ENCODE peak calls at places on chromosome 22, in ten cellular contexts. F, U, T, A, I, Y, N, O, W and C are unnamed samples.
A peak's percentile ranks its signal among the peaks of the same experiment; 100 is the strongest.

GRCh38 chr22:27673839-27674238 is 127.7 kb downstream of the MN1 start:
- DNase-seq in O (no peak), Y (no peak), N (no peak), U (no peak), F (no peak), T (no peak), W (no peak), I (no peak), A (no peak), C (no peak)

GRCh38 chr22:22355233-22355834 is 110.7 kb downstream of the VPREB1 start:
- DNase-seq in Y (no peak), U (no peak), W (no peak), T (no peak), N (no peak), F (no peak), A (no peak), I (no peak), O (no peak), C (no peak)

GRCh38 chr22:48923165-48923875 is 904.4 kb downstream of the BRD1 start:
- DNase-seq in U (no peak), Y (no peak), T (no peak), O (no peak), W (no peak), A (peak; percentile 25), F (no peak), N (no peak), I (no peak), C (no peak)

GRCh38 chr22:35749808-35750207 is 32.1 kb downstream of the APOL5 start:
- DNase-seq in T (peak; percentile 69), A (no peak), N (no peak), I (peak; percentile 20), U (no peak), W (no peak), F (no peak), Y (no peak), O (peak; percentile 35), C (peak; percentile 46)

GRCh38 chr22:19059481-19060278 is 62.5 kb downstream of the DGCR2 start:
- DNase-seq in U (no peak), T (no peak), F (no peak), A (peak; percentile 41), W (no peak), I (no peak), O (no peak), Y (no peak), N (no peak), C (no peak)

GRCh38 chr22:41816241-41816640 is 15.8 kb downstream of the CCDC134 start:
- DNase-seq in T (no peak), Y (no peak), U (no peak), W (no peak), F (no peak), O (no peak), A (no peak), N (no peak), I (no peak), C (no peak)

GRCh38 chr22:42340695-42341383 is 70.4 kb upstream of the TCF20 start:
- DNase-seq in W (peak; percentile 69), U (no peak), F (no peak), A (no peak), I (no peak), N (peak; percentile 85), T (peak; percentile 73), O (no peak), Y (no peak), C (no peak)

GRCh38 chr22:42294034-42294985 is 23.9 kb upstream of the TCF20 start:
- DNase-seq in A (peak; percentile 66), U (peak; percentile 47), N (peak; percentile 93), W (peak; percentile 92), I (peak; percentile 12), O (peak; percentile 69), F (no peak), Y (no peak), T (no peak), C (no peak)

GRCh38 chr22:23067023-23067650 is 3.2 kb upstream of the GNAZ start:
- DNase-seq in O (no peak), T (peak; percentile 4), N (no peak), U (no peak), I (no peak), W (no peak), Y (no peak), A (no peak), F (peak; percentile 8), C (no peak)

GRCh38 chr22:25970348-25970995 is 198.8 kb upstream of the SEZ6L start:
- DNase-seq in A (no peak), O (peak; percentile 62), N (peak; percentile 49), T (peak; percentile 19), Y (no peak), U (no peak), W (peak; percentile 73), F (no peak), I (no peak), C (no peak)

GRCh38 chr22:30500628-30501027 is 4.9 kb downstream of the SEC14L4 start:
- DNase-seq in A (no peak), W (no peak), N (no peak), I (no peak), O (no peak), T (no peak), Y (no peak), F (no peak), U (no peak), C (no peak)

GRCh38 chr22:27094633-27095308 is 437.4 kb downstream of the MIAT start:
- DNase-seq in N (no peak), F (no peak), Y (no peak), U (no peak), W (no peak), T (no peak), A (no peak), O (no peak), I (peak; percentile 91), C (no peak)

GRCh38 chr22:33853200-33854097 is 66.8 kb downstream of the LARGE1 start:
- DNase-seq in T (no peak), O (no peak), U (peak; percentile 81), A (no peak), I (peak; percentile 77), F (peak; percentile 47), N (peak; percentile 38), Y (no peak), W (peak; percentile 64), C (peak; percentile 37)

GRCh38 chr22:43228330-43228729 is 41.4 kb upstream of the TTLL12 start:
- DNase-seq in F (no peak), N (peak; percentile 57), O (peak; percentile 65), A (no peak), I (no peak), U (peak; percentile 15), Y (no peak), T (peak; percentile 81), W (peak; percentile 88), C (no peak)

GRCh38 chr22:48797731-48798130 is 1029.9 kb downstream of the BRD1 start:
- DNase-seq in A (no peak), N (no peak), U (no peak), O (no peak), W (no peak), I (no peak), T (no peak), Y (no peak), F (no peak), C (no peak)

GRCh38 chr22:26445577-26446275 is 16.7 kb downstream of the ASPHD2 start:
- DNase-seq in F (no peak), T (no peak), I (no peak), W (peak; percentile 27), O (no peak), N (no peak), U (no peak), A (no peak), Y (no peak), C (no peak)

GRCh38 chr22:42343136-42343484 is 72.7 kb upstream of the TCF20 start:
- DNase-seq in Y (no peak), A (no peak), T (peak; percentile 43), W (peak; percentile 48), U (no peak), N (no peak), F (no peak), I (no peak), O (peak; percentile 49), C (no peak)

DNA sequence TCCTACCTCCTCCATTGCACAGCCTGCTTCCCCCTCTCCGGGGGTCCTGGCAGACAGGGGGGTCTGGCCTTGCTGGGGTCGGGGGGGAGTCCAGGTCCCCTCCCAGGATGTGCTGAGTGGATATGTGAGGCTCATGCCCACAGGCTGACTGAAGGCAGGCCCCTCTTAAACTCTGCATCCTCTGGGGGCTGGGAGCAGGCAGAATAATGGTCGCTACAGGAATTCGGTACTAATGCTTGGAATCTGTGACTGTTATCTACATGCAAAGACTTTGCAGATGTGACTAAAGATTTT is 1.6 kb upstream of the SUN2 start:
- DNase-seq in F (no peak), W (no peak), N (no peak), O (no peak), I (no peak), Y (no peak), T (no peak), U (no peak), A (no peak), C (no peak)
- H3K4me3 ChIP-seq in F (no peak overlapping the region), W (no peak overlapping the region), N (no peak overlapping the region), O (peak overlapping the region; percentile 97), I (no peak overlapping the region), Y (no peak overlapping the region), T (no peak overlapping the region), U (no peak overlapping the region), A (peak overlapping the region; percentile 86), C (no peak overlapping the region)

GRCh38 chr22:50444663-50445062 is 30.2 kb downstream of the SBF1 start:
- DNase-seq in T (no peak), W (no peak), A (no peak), O (no peak), U (peak; percentile 80), N (no peak), I (peak; percentile 65), Y (no peak), F (peak; percentile 70), C (peak; percentile 13)
- H3K36me3 ChIP-seq in T (peaks cover 52% of the 10 kb centered on the region), W (no peaks in the 10 kb centered on the region), A (peaks cover 35% of the 10 kb centered on the region), O (peaks cover 60% of the 10 kb centered on the region), U (peaks cover 32% of the 10 kb centered on the region), N (no peaks in the 10 kb centered on the region), I (no peaks in the 10 kb centered on the region), Y (peaks cover 40% of the 10 kb centered on the region), F (no peaks in the 10 kb centered on the region), C (peaks cover 26% of the 10 kb centered on the region)

DNA sequence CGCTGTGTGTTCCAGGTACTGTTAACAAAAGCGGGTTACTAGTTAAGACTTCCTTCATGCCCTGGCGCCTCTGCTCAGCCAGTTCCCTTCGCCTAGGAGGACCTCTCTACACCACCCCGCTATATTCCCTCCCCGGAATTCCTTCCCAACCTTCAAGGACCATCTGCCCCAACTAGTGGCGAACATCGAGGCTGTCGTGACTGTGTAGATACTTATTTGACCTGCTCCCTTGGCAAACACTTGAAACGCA is 450 bp upstream of the BCL2L13 start:
- DNase-seq in W (peak; percentile 81), T (no peak), U (no peak), Y (no peak), F (no peak), N (no peak), O (no peak), I (no peak), A (no peak), C (no peak)
- TF ChIP-seq CTCF in W (peak; percentile 23), T (peak; percentile 25), U (no peak), Y (no peak), F (no peak), N (peak; percentile 21), O (no peak), I (no peak), A (no peak), C (peak; percentile 11)

DNA sequence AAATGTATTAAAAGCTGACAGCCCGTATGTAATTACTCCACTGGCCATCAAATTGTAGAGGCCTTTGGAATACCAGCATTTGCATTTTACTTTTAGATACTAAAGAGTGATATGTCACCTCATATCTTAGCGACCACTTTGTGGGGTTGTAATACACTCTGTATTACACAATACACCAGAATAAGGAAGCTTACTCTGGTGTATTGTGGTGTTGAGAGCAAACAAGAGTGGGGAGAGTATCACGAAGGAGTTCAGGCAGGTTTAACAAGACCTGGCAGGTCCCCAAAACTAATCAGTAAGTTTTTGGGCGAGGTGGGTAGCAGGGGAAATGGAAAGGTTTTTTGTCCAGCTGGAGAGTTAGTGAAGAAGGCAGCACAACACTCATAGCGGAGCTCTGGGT is 3.2 kb downstream of the NUP50 start:
- DNase-seq in U (no peak), T (no peak), W (no peak), O (no peak), Y (no peak), A (no peak), I (no peak), F (no peak), N (no peak), C (no peak)
- H3K4me3 ChIP-seq in U (no peak overlapping the region), T (no peak overlapping the region), W (no peak overlapping the region), O (no peak overlapping the region), Y (no peak overlapping the region), A (no peak overlapping the region), I (no peak overlapping the region), F (no peak overlapping the region), N (no peak overlapping the region), C (no peak overlapping the region)